ENCODE peak calls at places on chromosomes 2 and 18, in eight cellular contexts. Q is CD8-positive, alpha-beta memory T cell; T is kidney glomerular epithelial cell; B is GM12864; I is globus pallidus; S is GOT3; K is pancreas; Z is HepG2. V is an unnamed sample.

GRCh38 chr2:173459363-173459762 is 104.7 kb downstream of the CDCA7 start:
- DNase-seq in T (no peak), I (no peak), Z (no peak), K (no peak), B (no peak), Q (no peak), S (no peak), V (no peak)

GRCh38 chr2:168470188-168470879 is 14.3 kb downstream of the CERS6 start:
- DNase-seq in T (no peak), B (no peak), I (no peak), S (no peak), K (no peak), Q (no peak), Z (no peak), V (no peak)

GRCh38 chr2:128549094-128549493 is 230.4 kb upstream of the HS6ST1 start:
- DNase-seq in T (no peak), Z (no peak), K (no peak), I (no peak), Q (no peak), B (no peak), S (no peak), V (no peak)

GRCh38 chr2:202643012-202643858 is 8.5 kb downstream of the FAM117B start:
- DNase-seq in T (no peak), Z (no peak), B (no peak), I (no peak), K (no peak), S (no peak), Q (peak; percentile 84), V (no peak)

GRCh38 chr18:52395146-52395852 is 55.3 kb downstream of the DCC start:
- DNase-seq in I (peak; percentile 66), B (no peak), Z (no peak), K (no peak), S (no peak), T (no peak), Q (no peak), V (no peak)

GRCh38 chr2:182866461-182867369 is at the start of gene FRZB:
- DNase-seq in T (no peak), B (no peak), Z (peak; percentile 28), K (peak; percentile 73), Q (no peak), I (peak; percentile 18), S (no peak), V (peak; percentile 78)

GRCh38 chr2:207239222-207239674 is 73.5 kb upstream of the KLF7 start:
- DNase-seq in I (no peak), Z (no peak), K (no peak), T (peak; percentile 95), S (peak; percentile 64), Q (no peak), B (no peak), V (no peak)

GRCh38 chr2:178833382-178833781 is 26.2 kb upstream of the TTN start:
- DNase-seq in Z (no peak), T (no peak), K (no peak), Q (no peak), I (no peak), S (no peak), B (no peak), V (no peak)